ENCODE peak calls at places on chromosomes 7 and 10, in seven cellular contexts. O, U, T, B, F, C and I are unnamed samples.

GRCh38 chr10:91617073-91617580 is 15.7 kb downstream of the PPP1R3C start:
- DNase-seq in O (no peak), U (peak), T (no peak), B (peak), F (no peak), C (no peak), I (no peak)

GRCh38 chr10:119149723-119150122 is 15.8 kb downstream of the SFXN4 start:
- DNase-seq in O (peak), U (no peak), T (no peak), B (no peak), F (no peak), C (peak), I (no peak)

GRCh38 chr7:170551-171363 is 21.6 kb upstream of the FAM20C start:
- DNase-seq in O (no peak), U (no peak), T (no peak), B (no peak), F (peak), C (no peak), I (no peak)

GRCh38 chr10:118272090-118272775 is 69.9 kb downstream of the FAM204A start:
- DNase-seq in O (no peak), U (peak), T (no peak), B (no peak), F (no peak), C (no peak), I (peak)

GRCh38 chr10:11823122-11823988 is at the start of gene PROSER2:
- DNase-seq in O (no peak), U (peak), T (peak), B (peak), F (no peak), C (peak), I (no peak)

GRCh38 chr10:126054191-126054590 is 157.8 kb downstream of the FANK1 start:
- DNase-seq in O (no peak), U (no peak), T (no peak), B (no peak), F (no peak), C (no peak), I (no peak)

GRCh38 chr10:88781206-88781605 is 21.3 kb upstream of the LIPM start:
- DNase-seq in O (no peak), U (peak), T (no peak), B (no peak), F (no peak), C (no peak), I (no peak)

GRCh38 chr10:70903262-70903921 is 15.0 kb upstream of the PCBD1 start:
- DNase-seq in O (peak), U (peak), T (no peak), B (peak), F (no peak), C (peak), I (no peak)

GRCh38 chr7:131826960-131827359 is 270.5 kb upstream of the PODXL start:
- DNase-seq in O (peak), U (peak), T (no peak), B (no peak), F (no peak), C (no peak), I (no peak)

GRCh38 chr10:110016037-110016436 is 8.3 kb downstream of the ADD3 start:
- DNase-seq in O (peak), U (no peak), T (no peak), B (peak), F (no peak), C (no peak), I (peak)

GRCh38 chr7:55569269-55569663 is 3.0 kb downstream of the VOPP1 start:
- DNase-seq in O (no peak), U (no peak), T (no peak), B (no peak), F (no peak), C (no peak), I (no peak)

GRCh38 chr10:131857156-131858117 is 43.4 kb upstream of the PPP2R2D start:
- DNase-seq in O (no peak), U (no peak), T (peak), B (no peak), F (no peak), C (no peak), I (no peak)

GRCh38 chr7:151131622-151132293 is 35.7 kb downstream of the GBX1 start:
- DNase-seq in O (no peak), U (no peak), T (no peak), B (no peak), F (no peak), C (no peak), I (no peak)

GRCh38 chr7:70764004-70764691 is 367.8 kb upstream of the GALNT17 start:
- DNase-seq in O (no peak), U (no peak), T (no peak), B (no peak), F (no peak), C (no peak), I (no peak)

GRCh38 chr10:26931223-26931622 is 70.5 kb upstream of the ABI1 start:
- DNase-seq in O (no peak), U (no peak), T (peak), B (no peak), F (no peak), C (no peak), I (no peak)

GRCh38 chr7:42831051-42831952 is 80.6 kb downstream of the C7orf25 start:
- DNase-seq in O (peak), U (peak), T (no peak), B (peak), F (no peak), C (peak), I (no peak)

GRCh38 chr10:3080608-3081007 is 13.3 kb downstream of the PFKP start:
- DNase-seq in O (peak), U (no peak), T (no peak), B (no peak), F (no peak), C (no peak), I (no peak)

GRCh38 chr10:22505923-22506685 is 160.8 kb downstream of the SPAG6 start:
- DNase-seq in O (peak), U (peak), T (peak), B (no peak), F (no peak), C (no peak), I (no peak)